ENCODE peak calls at places on chromosome 19, in eight cellular contexts. N is A549, X is thoracic aorta, Q is stomach, G is right cardiac atrium, D is ascending aorta, V is IMR-90, E is suprapubic skin. Y is an unnamed sample. For H3K4me1, the result is how much of the 10 kb centered on the place peaks cover.

GRCh38 chr19:7242601-7243258 is 51.5 kb downstream of the INSR start:
- DNase-seq in N (no peak), X (peak), Q (no peak), G (no peak), D (no peak), V (peak), E (no peak), Y (no peak)

GRCh38 chr19:49847731-49848696 is 2.9 kb upstream of the PTOV1 start:
- DNase-seq in N (no peak), X (no peak), Q (no peak), G (peak), D (no peak), V (peak), E (no peak), Y (no peak)

GRCh38 chr19:38975214-38975860 is at the start of gene FBXO17:
- DNase-seq in N (peak), X (no peak), Q (peak), G (peak), D (no peak), V (peak), E (peak), Y (no peak)

GRCh38 chr19:19865750-19866598 is at the start of gene ZNF253:
- DNase-seq in N (peak), X (peak), Q (peak), G (peak), D (peak), V (peak), E (peak), Y (peak)

GRCh38 chr19:34500656-34501120 is 19.1 kb downstream of the WTIP start:
- DNase-seq in N (no peak), X (no peak), Q (no peak), G (no peak), D (no peak), V (no peak), E (peak), Y (no peak)

GRCh38 chr19:27906081-27906480 is 1306.9 kb downstream of the UQCRFS1 start:
- DNase-seq in N (no peak), X (no peak), Q (no peak), G (no peak), D (no peak), V (no peak), E (no peak), Y (no peak)

GRCh38 chr19:53818756-53819155 is 5.4 kb downstream of the NLRP12 start:
- DNase-seq in N (no peak), X (no peak), Q (no peak), G (no peak), D (no peak), V (no peak), E (no peak), Y (no peak)

GRCh38 chr19:12779162-12779993 is 4.0 kb upstream of the HOOK2 start:
- DNase-seq in N (peak), X (no peak), Q (no peak), G (peak), D (peak), V (peak), E (peak), Y (no peak)

GRCh38 chr19:52171321-52172169 is at the start of gene ZNF836:
- DNase-seq in N (peak), X (peak), Q (peak), G (peak), D (peak), V (peak), E (peak), Y (peak)

GRCh38 chr19:36128392-36128736 is 11.5 kb upstream of the CAPNS1 start:
- DNase-seq in N (no peak), X (no peak), Q (no peak), G (no peak), D (no peak), V (no peak), E (no peak), Y (no peak)

GRCh38 chr19:30447276-30447870 is 75.2 kb downstream of the ZNF536 start:
- DNase-seq in N (no peak), X (no peak), Q (no peak), G (no peak), D (no peak), V (no peak), E (no peak), Y (no peak)

GRCh38 chr19:29013325-29013724 is 199.6 kb downstream of the UQCRFS1 start:
- DNase-seq in N (no peak), X (no peak), Q (no peak), G (no peak), D (no peak), V (no peak), E (no peak), Y (no peak)

GRCh38 chr19:11767633-11768133 is 883 bp downstream of the ZNF441 start:
- DNase-seq in N (no peak), X (no peak), Q (peak), G (peak), D (peak), V (peak), E (peak), Y (no peak)

GRCh38 chr19:1945899-1946298 is 4.9 kb downstream of the CSNK1G2 start:
- DNase-seq in N (peak), X (no peak), Q (peak), G (no peak), D (no peak), V (no peak), E (no peak), Y (no peak)
- H3K4me1 ChIP-seq in N (under half), X (under half), Q (under half), G (under half), D (under half), V (under half), E (under half), Y (under half)

DNA sequence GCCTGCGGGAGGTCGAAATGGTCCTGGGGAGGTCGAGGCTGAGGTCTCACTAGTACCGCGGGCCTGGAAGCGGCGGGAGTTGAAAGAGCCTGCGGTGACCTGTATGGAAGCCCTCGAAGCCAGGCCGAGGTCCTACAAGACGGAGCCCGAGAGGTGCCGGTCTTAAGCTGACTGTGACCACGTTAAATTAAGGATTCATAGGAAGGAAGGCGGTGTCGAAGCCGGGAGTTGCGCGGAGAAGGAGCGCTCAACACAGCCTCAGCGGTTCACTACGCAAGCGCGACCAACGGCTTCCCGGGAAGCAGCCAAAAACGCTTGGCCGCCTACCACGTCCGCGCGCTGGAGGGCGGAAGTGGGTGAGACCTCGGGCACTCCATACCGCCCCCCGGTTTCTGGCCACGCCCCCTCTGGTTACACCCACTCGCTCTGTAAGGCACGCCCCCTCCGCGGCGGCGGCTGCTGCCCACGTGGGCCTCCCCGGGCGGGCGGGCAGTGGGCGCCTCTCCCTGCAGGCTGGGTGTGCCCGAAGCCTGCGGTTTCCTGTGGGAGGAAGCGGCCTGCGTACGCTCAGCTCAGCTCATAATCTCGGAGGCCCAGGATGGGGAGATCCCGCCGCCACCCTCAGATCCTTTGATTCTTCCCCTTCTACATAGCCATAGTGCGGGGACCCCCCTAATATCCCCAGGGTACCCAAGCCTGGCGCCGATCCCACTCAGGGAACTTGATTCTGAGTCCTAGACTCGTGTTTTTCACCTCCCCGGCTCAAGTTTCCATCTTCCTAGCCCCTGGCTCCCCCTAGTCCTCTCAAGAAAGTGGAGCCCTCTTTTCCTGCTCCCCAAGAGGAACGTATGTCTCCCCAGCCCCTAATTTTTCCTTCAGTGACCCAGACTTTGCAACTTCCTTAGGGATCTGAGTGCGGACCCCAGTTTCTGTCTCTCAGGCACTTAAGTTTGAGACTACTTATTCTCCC is 3.4 kb upstream of the EMP3 start:
- DNase-seq in N (peak), X (peak), Q (peak), G (peak), D (peak), V (peak), E (peak), Y (peak)
- H3K4me1 ChIP-seq in N (under half), X (under half), Q (half or more), G (under half), D (under half), V (under half), E (half or more), Y (half or more)

DNA sequence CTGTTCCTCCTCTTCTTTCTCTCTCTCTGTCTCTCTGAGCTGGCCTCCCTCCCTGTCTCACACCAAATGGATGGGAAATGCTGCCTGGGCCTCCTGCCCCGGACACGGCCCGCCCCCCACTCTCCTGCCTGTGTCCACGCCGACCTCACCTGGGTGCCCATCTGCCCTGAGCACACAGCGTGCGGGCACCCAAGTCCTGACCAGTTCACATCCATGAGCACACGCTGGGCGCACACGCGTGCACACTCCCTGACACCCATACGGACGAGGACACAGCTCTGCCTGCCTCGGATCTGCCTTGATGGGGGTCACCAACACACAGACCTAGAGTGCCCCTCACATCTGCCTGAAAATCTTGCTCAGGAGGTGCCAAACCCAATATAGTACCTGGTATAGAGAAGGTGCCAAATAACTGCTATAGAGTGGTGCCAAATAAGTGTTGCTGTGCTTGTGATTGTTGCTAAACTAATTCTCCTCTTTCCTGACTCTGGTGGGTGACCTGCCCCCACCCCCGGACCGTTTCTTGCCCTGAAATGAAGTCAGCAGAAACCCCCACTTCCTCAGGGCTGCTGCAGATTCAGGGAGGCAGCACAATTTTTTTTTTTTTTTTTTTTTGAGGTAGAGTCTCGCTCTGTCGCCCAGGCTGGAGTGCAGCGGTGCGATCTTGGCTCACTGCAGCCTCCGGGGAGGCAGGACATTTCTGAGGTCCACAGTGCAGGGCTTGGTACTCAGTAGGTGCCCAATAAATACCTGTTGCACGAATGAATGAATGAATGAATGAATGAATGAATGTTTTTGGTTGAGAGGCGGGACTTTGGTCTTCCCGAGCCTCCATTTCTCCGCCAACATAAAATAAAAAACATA is 4.6 kb downstream of the NFIC start:
- DNase-seq in N (no peak), X (no peak), Q (no peak), G (peak), D (no peak), V (no peak), E (no peak), Y (no peak)
- H3K4me1 ChIP-seq in N (under half), X (half or more), Q (half or more), G (under half), D (under half), V (under half), E (half or more), Y (half or more)

DNA sequence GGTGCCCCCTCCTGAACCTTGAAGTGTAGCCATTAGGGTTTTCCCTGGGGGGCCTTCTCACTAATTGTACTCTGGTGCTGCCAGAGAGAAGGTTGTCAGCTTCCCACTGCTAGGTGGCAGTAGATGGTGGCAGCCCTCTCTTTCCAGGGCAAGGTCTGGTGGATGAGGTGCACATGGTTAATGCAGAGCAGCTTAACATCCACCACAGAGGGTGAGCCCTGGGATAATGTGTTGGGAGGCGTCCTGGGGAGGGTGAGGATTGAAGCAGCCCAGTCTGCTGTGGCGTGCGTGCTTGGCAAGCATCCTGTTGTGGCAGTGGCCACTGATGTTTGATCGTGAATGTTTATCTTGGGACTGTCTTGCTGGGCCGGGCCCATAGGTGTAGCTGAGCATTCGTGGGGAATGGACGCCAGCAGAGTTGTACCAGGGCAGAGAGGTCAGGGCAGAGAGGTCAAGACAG is 5.8 kb downstream of the EGLN2 start:
- DNase-seq in N (no peak), X (no peak), Q (peak), G (no peak), D (no peak), V (no peak), E (no peak), Y (no peak)
- H3K4me1 ChIP-seq in N (half or more), X (half or more), Q (half or more), G (half or more), D (half or more), V (under half), E (half or more), Y (half or more)

GRCh38 chr19:2846180-2846935 is 5.1 kb downstream of the ZNF555 start:
- DNase-seq in N (no peak), X (no peak), Q (no peak), G (no peak), D (no peak), V (no peak), E (no peak), Y (no peak)
- H3K4me1 ChIP-seq in N (under half), X (under half), Q (under half), G (under half), D (under half), V (under half), E (under half), Y (under half)

GRCh38 chr19:4780860-4781259 is 10.7 kb upstream of the FEM1A start:
- DNase-seq in N (no peak), X (no peak), Q (no peak), G (no peak), D (no peak), V (no peak), E (no peak), Y (no peak)
- H3K4me1 ChIP-seq in N (under half), X (under half), Q (under half), G (under half), D (under half), V (under half), E (under half), Y (under half)

GRCh38 chr19:18377026-18377425 is 8.9 kb upstream of the GDF15 start:
- DNase-seq in N (peak), X (no peak), Q (peak), G (no peak), D (no peak), V (no peak), E (no peak), Y (no peak)

GRCh38 chr19:18379803-18380747 is 5.9 kb upstream of the GDF15 start:
- DNase-seq in N (peak), X (peak), Q (peak), G (peak), D (peak), V (peak), E (peak), Y (no peak)

GRCh38 chr19:18384775-18385174 is 1.2 kb upstream of the GDF15 start:
- DNase-seq in N (no peak), X (no peak), Q (no peak), G (no peak), D (no peak), V (no peak), E (no peak), Y (no peak)

GRCh38 chr19:18385359-18385674 is 641 bp upstream of the GDF15 start:
- DNase-seq in N (no peak), X (no peak), Q (no peak), G (no peak), D (no peak), V (no peak), E (no peak), Y (no peak)

GRCh38 chr19:18380843-18381242 is 5.1 kb upstream of the GDF15 start:
- DNase-seq in N (no peak), X (no peak), Q (no peak), G (no peak), D (no peak), V (no peak), E (no peak), Y (no peak)
- H3K4me1 ChIP-seq in N (half or more), X (under half), Q (half or more), G (under half), D (under half), V (under half), E (under half), Y (under half)

GRCh38 chr19:45160870-45161714 is at the start of gene NKPD1:
- DNase-seq in N (no peak), X (no peak), Q (peak), G (no peak), D (no peak), V (no peak), E (no peak), Y (no peak)
- H3K4me1 ChIP-seq in N (under half), X (under half), Q (under half), G (under half), D (under half), V (under half), E (half or more), Y (half or more)